ENCODE peak calls at places on chromosomes 5 and 9, in seven cellular contexts. B is adipocyte; U is skeletal muscle cell; P is NCI-H345; M is effector CD4-positive, alpha-beta T cell; G is HT1080; Y is nephron progenitor cell. Z is an unnamed sample.

GRCh38 chr5:69231851-69232250 is 2.8 kb upstream of the CDK7 start:
- DNase-seq in B (no peak), U (no peak), P (no peak), M (no peak), G (no peak), Y (no peak), Z (no peak)

GRCh38 chr5:150562832-150563231 is 54.9 kb downstream of the NDST1 start:
- DNase-seq in B (peak), U (no peak), P (peak), M (no peak), G (peak), Y (peak), Z (no peak)

GRCh38 chr5:118705931-118706330 is 282.4 kb downstream of the DTWD2 start:
- DNase-seq in B (peak), U (no peak), P (no peak), M (no peak), G (no peak), Y (no peak), Z (no peak)

GRCh38 chr5:2757563-2758311 is 6.3 kb upstream of the IRX2 start:
- DNase-seq in B (no peak), U (peak), P (no peak), M (no peak), G (peak), Y (no peak), Z (no peak)

GRCh38 chr5:169964247-169964646 is 16.0 kb downstream of the INSYN2B start:
- DNase-seq in B (no peak), U (no peak), P (no peak), M (no peak), G (no peak), Y (no peak), Z (no peak)

GRCh38 chr5:16492398-16493175 is 27.0 kb upstream of the ZNF622 start:
- DNase-seq in B (peak), U (peak), P (peak), M (no peak), G (peak), Y (no peak), Z (peak)

GRCh38 chr5:52799358-52799982 is 11.8 kb downstream of the ITGA1 start:
- DNase-seq in B (peak), U (peak), P (peak), M (no peak), G (peak), Y (peak), Z (peak)

GRCh38 chr9:18359335-18359734 is 114.6 kb upstream of the ADAMTSL1 start:
- DNase-seq in B (peak), U (no peak), P (no peak), M (no peak), G (peak), Y (no peak), Z (no peak)

GRCh38 chr5:53890490-53890889 is 330.1 kb downstream of the NDUFS4 start:
- DNase-seq in B (no peak), U (no peak), P (no peak), M (no peak), G (no peak), Y (no peak), Z (no peak)

GRCh38 chr5:80569086-80569960 is 757 bp downstream of the ANKRD34B start:
- DNase-seq in B (peak), U (no peak), P (no peak), M (no peak), G (no peak), Y (peak), Z (no peak)

GRCh38 chr5:176587398-176587797 is 22.6 kb downstream of the GPRIN1 start:
- DNase-seq in B (no peak), U (no peak), P (no peak), M (no peak), G (no peak), Y (no peak), Z (no peak)

GRCh38 chr9:86968258-86968920 is 21.1 kb upstream of the GAS1 start:
- DNase-seq in B (no peak), U (no peak), P (no peak), M (no peak), G (no peak), Y (no peak), Z (no peak)

GRCh38 chr5:37751227-37751626 is 88.6 kb downstream of the GDNF start:
- DNase-seq in B (peak), U (no peak), P (no peak), M (no peak), G (peak), Y (no peak), Z (no peak)

GRCh38 chr9:114314881-114315722 is 7.8 kb upstream of the ORM1 start:
- DNase-seq in B (no peak), U (no peak), P (no peak), M (no peak), G (no peak), Y (no peak), Z (no peak)